ENCODE peak calls at places on chromosomes 7 and 10, in ten cellular contexts. H is NCI-H2029; Z is T-helper 1 cell; P is BE2C; L is ELR; I is lung microvascular endothelial cell; U is breast epithelium; F is epithelial cell of esophagus; G is activated CD8-positive, alpha-beta memory T cell treated with anti-CD3 and anti-CD28 coated beads for 4 hours; E is HTR-8/SVneo. C is an unnamed sample.

GRCh38 chr7:134153493-134154093 is 26.5 kb downstream of the LRGUK start:
- DNase-seq in G (no peak), Z (no peak), F (no peak), P (no peak), H (no peak), L (no peak), E (no peak), I (no peak), U (no peak), C (no peak)

GRCh38 chr10:91416339-91416868 is 6.3 kb downstream of the HECTD2 start:
- DNase-seq in E (no peak), F (no peak), G (no peak), L (no peak), I (no peak), H (no peak), P (no peak), U (no peak), Z (no peak), C (no peak)

GRCh38 chr7:157759246-157759805 is 422.5 kb downstream of the DNAJB6 start:
- DNase-seq in L (no peak), U (no peak), P (no peak), F (no peak), E (no peak), I (no peak), G (no peak), Z (no peak), H (no peak), C (no peak)

GRCh38 chr10:52486840-52487611 is 172.9 kb downstream of the DKK1 start:
- DNase-seq in E (peak; percentile 73), Z (no peak), F (peak; percentile 89), H (no peak), L (peak; percentile 96), U (no peak), P (no peak), I (peak; percentile 23), G (no peak), C (no peak)

GRCh38 chr7:112877671-112878460 is 87.7 kb upstream of the TMEM168 start:
- DNase-seq in H (no peak), I (no peak), L (no peak), F (no peak), E (no peak), Z (no peak), P (no peak), G (no peak), U (no peak), C (no peak)

GRCh38 chr7:99843808-99844207 is 16.0 kb downstream of the CYP3A43 start:
- DNase-seq in E (peak; percentile 2), P (no peak), F (peak; percentile 24), G (no peak), L (peak; percentile 10), H (no peak), I (no peak), U (no peak), Z (no peak), C (no peak)

GRCh38 chr7:134031835-134032617 is 95.1 kb upstream of the LRGUK start:
- DNase-seq in Z (no peak), U (no peak), E (no peak), I (no peak), P (no peak), H (peak; percentile 94), G (no peak), L (peak; percentile 2), F (peak; percentile 31), C (no peak)

GRCh38 chr7:68980011-68980410 is 618.3 kb upstream of the AUTS2 start:
- DNase-seq in P (no peak), I (no peak), U (no peak), F (no peak), H (no peak), L (peak; percentile 2), G (no peak), Z (no peak), E (no peak), C (no peak)

GRCh38 chr10:86644412-86645110 is 9.8 kb upstream of the OPN4 start:
- DNase-seq in P (no peak), E (no peak), F (peak; percentile 33), G (no peak), L (peak; percentile 37), I (no peak), Z (no peak), U (no peak), H (no peak), C (no peak)

GRCh38 chr10:127911218-127911866 is 4.4 kb downstream of the PTPRE start:
- DNase-seq in L (no peak), H (no peak), G (no peak), F (no peak), U (no peak), Z (no peak), P (no peak), E (no peak), I (no peak), C (no peak)

GRCh38 chr7:24713850-24714675 is 43.2 kb downstream of the GSDME start:
- DNase-seq in P (no peak), I (no peak), F (no peak), H (no peak), G (no peak), E (no peak), U (no peak), L (no peak), Z (no peak), C (no peak)

GRCh38 chr10:53487019-53487983 is 714.7 kb upstream of the MBL2 start:
- DNase-seq in F (no peak), Z (no peak), G (no peak), E (no peak), L (no peak), I (no peak), U (no peak), H (no peak), P (peak; percentile 8), C (no peak)

GRCh38 chr7:910931-911431 is 34.6 kb downstream of the GET4 start:
- DNase-seq in I (no peak), F (no peak), P (no peak), Z (no peak), U (no peak), G (no peak), L (no peak), H (no peak), E (no peak), C (no peak)

GRCh38 chr7:96833701-96834453 is 124.2 kb upstream of the SEM1 start:
- DNase-seq in Z (no peak), H (no peak), G (no peak), I (no peak), U (no peak), P (no peak), E (no peak), L (no peak), F (peak; percentile 7), C (no peak)

GRCh38 chr7:135098391-135098790 is 49.5 kb upstream of the TMEM140 start:
- DNase-seq in F (no peak), G (no peak), E (no peak), U (no peak), I (peak; percentile 91), H (no peak), Z (no peak), P (no peak), L (no peak), C (no peak)

GRCh38 chr10:5542100-5542499 is 17.3 kb downstream of the CALML3 start:
- DNase-seq in F (no peak), E (no peak), P (no peak), G (no peak), Z (no peak), H (no peak), L (no peak), I (no peak), U (no peak), C (no peak)

GRCh38 chr10:30788307-30788706 is 158.8 kb upstream of the LYZL2 start:
- DNase-seq in Z (no peak), L (peak; percentile 66), P (no peak), G (no peak), E (no peak), U (no peak), H (no peak), I (peak; percentile 54), F (peak; percentile 42), C (no peak)

GRCh38 chr7:33692956-33693355 is 212.4 kb upstream of the BMPER start:
- DNase-seq in H (no peak), Z (no peak), L (peak; percentile 77), E (peak; percentile 34), P (no peak), F (peak; percentile 40), U (no peak), G (no peak), I (peak; percentile 62), C (no peak)

GRCh38 chr7:30164567-30164966 is 29.8 kb downstream of the MTURN start:
- DNase-seq in U (no peak), H (peak; percentile 35), Z (no peak), L (peak; percentile 83), G (no peak), E (peak; percentile 59), F (peak; percentile 82), P (no peak), I (peak; percentile 72), C (no peak)

GRCh38 chr10:76991571-76991970 is 646.0 kb downstream of the KCNMA1 start:
- DNase-seq in L (no peak), H (no peak), Z (no peak), E (no peak), I (no peak), G (no peak), P (no peak), F (no peak), U (no peak), C (no peak)

GRCh38 chr7:44150466-44150832 is 9.3 kb upstream of the MYL7 start:
- DNase-seq in P (no peak), Z (no peak), I (no peak), L (no peak), U (no peak), G (no peak), F (no peak), E (no peak), H (no peak), C (no peak)

GRCh38 chr10:49028639-49029038 is 86.7 kb downstream of the VSTM4 start:
- DNase-seq in L (no peak), F (no peak), I (no peak), P (no peak), G (no peak), Z (no peak), H (no peak), U (no peak), E (no peak), C (no peak)

GRCh38 chr10:114779803-114780609 is 41.6 kb upstream of the FHIP2A start:
- DNase-seq in G (no peak), Z (no peak), I (peak; percentile 86), P (no peak), H (no peak), L (peak; percentile 89), E (peak; percentile 53), F (peak; percentile 85), U (no peak), C (peak; percentile 49)

GRCh38 chr7:151168022-151168786 is 710 bp upstream of the GBX1 start:
- DNase-seq in P (peak; percentile 57), U (no peak), E (peak; percentile 46), Z (peak; percentile 59), G (peak; percentile 19), L (peak; percentile 18), H (no peak), I (peak; percentile 39), F (peak; percentile 32), C (no peak)

GRCh38 chr7:140058517-140058916 is 4.2 kb downstream of the PARP12 start:
- DNase-seq in H (no peak), L (no peak), U (no peak), F (no peak), G (no peak), I (no peak), P (no peak), E (no peak), Z (no peak), C (no peak)

GRCh38 chr7:117728858-117729257 is 144.4 kb downstream of the CTTNBP2 start:
- DNase-seq in Z (no peak), U (no peak), I (no peak), F (no peak), E (no peak), L (no peak), P (no peak), G (no peak), H (no peak), C (no peak)

GRCh38 chr10:98135222-98135899 is 904 bp downstream of the R3HCC1L start:
- DNase-seq in L (no peak), P (no peak), I (peak; percentile 24), U (no peak), G (no peak), H (no peak), E (no peak), F (no peak), Z (no peak), C (no peak)

GRCh38 chr10:117348236-117348635 is 27.0 kb downstream of the PDZD8 start:
- DNase-seq in Z (no peak), L (no peak), E (no peak), I (no peak), P (no peak), F (no peak), G (no peak), H (no peak), U (no peak), C (no peak)